ENCODE peak calls at places on chromosomes 11 and 22, in seven cellular contexts. X, P, V, D, C, F and K are unnamed samples.
A peak's percentile ranks its signal among the peaks of the same experiment; 100 is the strongest.

GRCh38 chr11:121321614-121322243 is 29.2 kb downstream of the SC5D start:
- DNase-seq in V (peak; percentile 79), X (peak; percentile 14), P (peak; percentile 20), F (peak; percentile 33), C (peak; percentile 49), D (no peak), K (no peak)

GRCh38 chr11:10514713-10515112 is 26.3 kb downstream of the RNF141 start:
- DNase-seq in C (no peak), P (peak; percentile 9), V (no peak), X (no peak), F (no peak), D (peak; percentile 18), K (no peak)

GRCh38 chr11:68206211-68206610 is 6.9 kb downstream of the KMT5B start:
- DNase-seq in X (peak; percentile 25), F (peak; percentile 39), D (peak; percentile 70), P (peak; percentile 76), V (peak; percentile 82), C (no peak), K (peak; percentile 73)

GRCh38 chr11:33257160-33257896 is at the start of gene HIPK3:
- DNase-seq in C (peak; percentile 87), F (peak; percentile 49), X (peak; percentile 84), P (peak; percentile 88), V (peak; percentile 86), D (peak; percentile 79), K (peak; percentile 83)

GRCh38 chr11:111454561-111455192 is 57.5 kb downstream of the BTG4 start:
- DNase-seq in X (no peak), V (peak; percentile 76), F (peak; percentile 52), C (peak; percentile 46), D (peak; percentile 8), P (peak; percentile 67), K (peak; percentile 41)

GRCh38 chr22:29205598-29206371 is at the start of gene EMID1:
- DNase-seq in C (peak; percentile 47), P (peak; percentile 43), D (peak; percentile 10), V (peak; percentile 37), X (peak; percentile 75), F (no peak), K (peak; percentile 52)

GRCh38 chr11:115645631-115646271 is 141.5 kb upstream of the CADM1 start:
- DNase-seq in V (peak; percentile 93), F (peak; percentile 52), C (no peak), P (no peak), X (no peak), D (no peak), K (no peak)

GRCh38 chr11:114318361-114318760 is 22.2 kb downstream of the NNMT start:
- DNase-seq in F (no peak), P (no peak), V (no peak), C (no peak), D (peak; percentile 69), X (no peak), K (no peak)

GRCh38 chr22:44807915-44808690 is 55.7 kb downstream of the ARHGAP8 start:
- DNase-seq in V (peak; percentile 69), D (no peak), P (no peak), X (no peak), C (no peak), F (no peak), K (no peak)

GRCh38 chr11:1936072-1936780 is 10.9 kb upstream of the MRPL23 start:
- DNase-seq in C (no peak), X (no peak), F (no peak), D (no peak), P (no peak), V (no peak), K (no peak)

GRCh38 chr11:101960231-101960630 is 43.9 kb upstream of the ANGPTL5 start:
- DNase-seq in X (no peak), P (peak; percentile 23), V (no peak), C (no peak), D (no peak), F (no peak), K (no peak)

GRCh38 chr11:63866211-63866610 is 27.3 kb downstream of the MARK2 start:
- DNase-seq in X (peak; percentile 84), P (peak; percentile 77), C (peak; percentile 85), F (no peak), V (no peak), D (no peak), K (no peak)

GRCh38 chr11:68354181-68354872 is 41.9 kb downstream of the LRP5 start:
- DNase-seq in V (peak; percentile 59), P (peak; percentile 97), C (peak; percentile 89), X (peak; percentile 94), F (no peak), D (peak; percentile 44), K (peak; percentile 29)

GRCh38 chr11:114685097-114685496 is 6.8 kb downstream of the NXPE2 start:
- DNase-seq in V (no peak), F (no peak), C (no peak), D (no peak), X (no peak), P (no peak), K (no peak)

GRCh38 chr11:26749927-26750326 is 28.1 kb upstream of the SLC5A12 start:
- DNase-seq in X (no peak), F (no peak), D (no peak), C (no peak), P (no peak), V (no peak), K (no peak)

GRCh38 chr11:134742956-134743808 is 331.1 kb upstream of the B3GAT1 start:
- DNase-seq in P (no peak), V (peak; percentile 40), F (no peak), C (no peak), X (no peak), D (peak; percentile 21), K (no peak)

GRCh38 chr11:14445542-14446530 is 53.8 kb downstream of the COPB1 start:
- DNase-seq in C (no peak), P (peak; percentile 21), D (peak; percentile 58), X (no peak), V (no peak), F (no peak), K (no peak)

DNA sequence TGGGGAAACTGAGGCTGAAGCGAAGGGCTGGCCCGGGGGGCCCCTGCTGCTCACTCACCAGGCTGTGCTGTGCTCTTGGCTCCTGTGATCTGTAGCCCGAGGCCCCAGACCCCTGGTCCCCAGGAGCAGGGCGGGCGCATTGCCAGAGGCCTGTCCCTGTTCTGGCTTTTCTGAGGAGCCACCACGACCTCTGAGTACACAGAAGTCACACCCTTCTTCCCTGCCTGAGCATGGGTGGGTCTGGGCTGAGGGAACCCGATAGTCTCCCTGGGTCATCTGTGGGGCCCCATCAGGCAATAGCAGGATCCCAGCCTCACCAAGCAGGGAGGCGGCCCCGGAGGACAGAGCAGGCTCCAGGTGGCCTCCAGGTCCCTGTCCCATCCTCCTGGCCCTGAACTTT is 5.1 kb downstream of the CASTOR1 start:
- DNase-seq in X (no peak), C (no peak), V (no peak), P (no peak), F (no peak), D (no peak), K (no peak)
- H3K4me1 ChIP-seq in X (peaks cover 13% of the 10 kb centered on the region), C (peaks cover 14% of the 10 kb centered on the region), V (peaks cover 6% of the 10 kb centered on the region), P (peaks cover 7% of the 10 kb centered on the region), F (peaks cover 10% of the 10 kb centered on the region), D (peaks cover 9% of the 10 kb centered on the region), K (peaks cover 7% of the 10 kb centered on the region)

GRCh38 chr11:66259225-66259624 is 9.2 kb upstream of the RAB1B start:
- DNase-seq in V (no peak), C (no peak), P (no peak), F (no peak), X (no peak), D (no peak), K (no peak)
- H3K4me3 ChIP-seq in V (no peak overlapping the region), C (no peak overlapping the region), P (no peak overlapping the region), F (peak overlapping the region; percentile 98), X (no peak overlapping the region), D (no peak overlapping the region), K (no peak overlapping the region)

GRCh38 chr11:761526-762108 is 14.4 kb downstream of the TALDO1 start:
- DNase-seq in D (no peak), X (no peak), P (no peak), V (no peak), F (no peak), C (no peak), K (no peak)
- H3K36me3 ChIP-seq in D (peaks cover 18% of the 10 kb centered on the region), X (no peaks in the 10 kb centered on the region), P (peaks cover 30% of the 10 kb centered on the region), V (peaks cover 18% of the 10 kb centered on the region), F (peaks cover 88% of the 10 kb centered on the region), C (peaks cover 36% of the 10 kb centered on the region), K (peaks cover 52% of the 10 kb centered on the region)

GRCh38 chr22:40478456-40479125 is 108.2 kb downstream of the SGSM3 start:
- DNase-seq in V (peak; percentile 56), C (no peak), X (no peak), D (no peak), F (no peak), P (no peak), K (no peak)
- H3K4me1 ChIP-seq in V (peaks cover 8% of the 10 kb centered on the region), C (peaks cover 23% of the 10 kb centered on the region), X (peaks cover 21% of the 10 kb centered on the region), D (peaks cover 7% of the 10 kb centered on the region), F (no peaks in the 10 kb centered on the region), P (peaks cover 7% of the 10 kb centered on the region), K (no peaks in the 10 kb centered on the region)

DNA sequence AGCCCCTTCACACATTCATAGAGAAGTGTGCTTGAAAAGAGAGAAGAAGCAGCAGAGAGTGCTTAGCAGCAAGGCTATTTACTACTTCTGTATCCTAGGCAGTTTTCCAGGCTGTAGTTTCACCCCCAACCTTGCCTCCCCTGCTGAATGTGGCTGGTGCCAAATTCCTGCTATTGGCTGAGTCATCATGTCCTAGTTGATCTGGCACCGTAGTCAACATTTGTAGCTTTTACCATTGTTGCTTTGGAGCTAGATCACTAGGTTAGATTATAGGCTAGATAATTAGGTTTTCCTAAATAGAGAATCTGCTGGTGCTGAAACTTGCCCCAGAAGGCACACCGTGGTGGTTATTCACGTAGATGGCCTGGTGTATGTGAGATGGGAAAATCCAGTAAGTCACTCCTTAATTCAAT is 32.7 kb downstream of the ARHGAP42 start:
- DNase-seq in F (peak; percentile 39), C (peak; percentile 39), P (peak; percentile 92), V (peak; percentile 98), D (peak; percentile 96), X (peak; percentile 68), K (peak; percentile 45)
- H3K4me3 ChIP-seq in F (no peak overlapping the region), C (no peak overlapping the region), P (no peak overlapping the region), V (no peak overlapping the region), D (no peak overlapping the region), X (no peak overlapping the region), K (peak overlapping the region; percentile 7)

GRCh38 chr11:3359092-3359824 is 19.7 kb downstream of the ZNF195 start:
- DNase-seq in F (no peak), C (no peak), X (no peak), V (peak; percentile 65), P (no peak), D (no peak), K (no peak)

GRCh38 chr11:3353066-3353465 is 25.9 kb downstream of the ZNF195 start:
- DNase-seq in X (no peak), V (no peak), C (no peak), D (no peak), P (no peak), F (no peak), K (no peak)

GRCh38 chr11:3357994-3358676 is 20.8 kb downstream of the ZNF195 start:
- DNase-seq in V (no peak), C (no peak), X (no peak), P (no peak), F (no peak), D (no peak), K (no peak)

GRCh38 chr11:3356858-3357257 is 22.1 kb downstream of the ZNF195 start:
- DNase-seq in P (no peak), C (no peak), V (no peak), D (no peak), X (no peak), F (no peak), K (no peak)

GRCh38 chr11:3357302-3357701 is 21.6 kb downstream of the ZNF195 start:
- DNase-seq in X (no peak), F (no peak), D (no peak), C (no peak), P (no peak), V (no peak), K (no peak)
- H3K36me3 ChIP-seq in X (peaks cover 22% of the 10 kb centered on the region), F (peaks cover 52% of the 10 kb centered on the region), D (peaks cover 26% of the 10 kb centered on the region), C (peaks cover 37% of the 10 kb centered on the region), P (peaks cover 33% of the 10 kb centered on the region), V (peaks cover 20% of the 10 kb centered on the region), K (peaks cover 47% of the 10 kb centered on the region)